ENCODE peak calls at places on chromosomes 6 and 20, in five cellular contexts. C is psoas muscle, U is HEK293T, S is stromal cell of bone marrow, E is NCI-H1417. N is an unnamed sample.

GRCh38 chr6:68086199-68086598 is 548.9 kb upstream of the ADGRB3 start:
- DNase-seq in C (no peak), E (no peak), U (no peak), S (no peak), N (no peak)

GRCh38 chr6:1604347-1604990 is 5.2 kb upstream of the FOXC1 start:
- DNase-seq in C (peak), U (peak), S (no peak), E (peak), N (no peak)

GRCh38 chr20:61185841-61186601 is 66.0 kb upstream of the CDH4 start:
- DNase-seq in S (peak), E (no peak), C (no peak), U (no peak), N (no peak)

GRCh38 chr6:137878810-137879285 is 11.8 kb downstream of the TNFAIP3 start:
- DNase-seq in E (no peak), U (no peak), S (no peak), C (peak), N (no peak)

GRCh38 chr6:108113557-108114519 is 39.3 kb upstream of the OSTM1 start:
- DNase-seq in C (no peak), E (peak), U (peak), S (peak), N (peak)

GRCh38 chr6:21665436-21666199 is 72.1 kb downstream of the SOX4 start:
- DNase-seq in S (no peak), C (no peak), E (no peak), U (no peak), N (no peak)

GRCh38 chr6:15063253-15063853 is 182.5 kb upstream of the JARID2 start:
- DNase-seq in E (no peak), S (no peak), U (no peak), C (peak), N (no peak)

GRCh38 chr6:89828988-89829590 is 591 bp upstream of the CASP8AP2 start:
- DNase-seq in U (no peak), S (no peak), E (no peak), C (no peak), N (peak)

GRCh38 chr20:46406986-46407670 is 713 bp upstream of the ELMO2 start:
- DNase-seq in U (no peak), E (peak), C (peak), S (no peak), N (peak)

GRCh38 chr20:34111057-34111711 is 859 bp downstream of the EIF2S2 start:
- DNase-seq in E (no peak), U (no peak), S (peak), C (peak), N (peak)

GRCh38 chr20:19823216-19823615 is 65.2 kb downstream of the RIN2 start:
- DNase-seq in C (no peak), U (no peak), E (no peak), S (no peak), N (no peak)

GRCh38 chr6:101961357-101961756 is 567.8 kb downstream of the GRIK2 start:
- DNase-seq in U (no peak), E (no peak), S (no peak), C (no peak), N (no peak)

GRCh38 chr20:3046677-3047462 is 1.0 kb downstream of the MRPS26 start:
- DNase-seq in S (no peak), E (peak), C (no peak), U (peak), N (peak)

GRCh38 chr6:106508836-106509235 is 120.5 kb downstream of the RTN4IP1 start:
- DNase-seq in S (no peak), E (no peak), C (no peak), U (no peak), N (no peak)

GRCh38 chr6:91304506-91304905 is 717.6 kb upstream of the MAP3K7 start:
- DNase-seq in S (no peak), E (no peak), C (no peak), U (no peak), N (no peak)

GRCh38 chr6:113842165-113842564 is 15.0 kb upstream of the MARCKS start:
- DNase-seq in E (no peak), C (no peak), U (no peak), S (peak), N (no peak)

GRCh38 chr6:117465691-117466090 is 16.8 kb upstream of the DCBLD1 start:
- DNase-seq in S (no peak), E (no peak), U (no peak), C (no peak), N (no peak)

GRCh38 chr6:31075528-31075927 is 36.8 kb downstream of the C6orf15 start:
- DNase-seq in S (peak), U (no peak), E (no peak), C (no peak), N (no peak)

GRCh38 chr6:89281779-89282246 is 33.3 kb downstream of the GABRR2 start:
- DNase-seq in E (no peak), U (peak), C (no peak), S (peak), N (no peak)

GRCh38 chr6:107656883-107657282 is 167.0 kb downstream of the SOBP start:
- DNase-seq in C (no peak), U (no peak), E (no peak), S (no peak), N (no peak)

GRCh38 chr6:118506071-118506638 is 41.9 kb upstream of the PLN start:
- DNase-seq in C (no peak), E (no peak), U (no peak), S (no peak), N (no peak)

GRCh38 chr6:13398421-13398994 is 70.2 kb upstream of the TBC1D7 start:
- DNase-seq in U (peak), S (no peak), E (no peak), C (no peak), N (no peak)

GRCh38 chr6:44217332-44218143 is 812 bp downstream of the MYMX start:
- DNase-seq in C (peak), E (no peak), S (no peak), U (no peak), N (no peak)

GRCh38 chr6:140921366-140922226 is 1211.1 kb upstream of the GJE1 start:
- DNase-seq in S (peak), C (no peak), E (peak), U (peak), N (peak)

GRCh38 chr20:14963262-14963663 is 625.9 kb upstream of the FLRT3 start:
- DNase-seq in C (no peak), E (no peak), U (no peak), S (no peak), N (no peak)

N was measured in NCI-H345.